ENCODE peak calls at places on chromosomes 11 and 22, in four cellular contexts. One of them, this sample, is unnamed.

GRCh38 chr11:73344191-73344607 is 32.0 kb upstream of the RELT start:
- DNase-seq in HepG2: no peak
- DNase-seq in GM12878: no peak
- DNase-seq in K562: no peak
- DNase-seq in this sample: peak

GRCh38 chr11:8914661-8915018 is 3.7 kb downstream of the AKIP1 start:
- DNase-seq in HepG2: no peak
- DNase-seq in K562: no peak
- DNase-seq in GM12878: no peak
- DNase-seq in this sample: no peak

GRCh38 chr22:42847110-42847509 is 10.0 kb downstream of the ARFGAP3 start:
- DNase-seq in K562: no peak
- DNase-seq in GM12878: no peak
- DNase-seq in HepG2: no peak
- DNase-seq in this sample: no peak

GRCh38 chr11:8095356-8095755 is 14.3 kb downstream of the TUB start:
- DNase-seq in K562: no peak
- DNase-seq in HepG2: no peak
- DNase-seq in GM12878: no peak
- DNase-seq in this sample: no peak

GRCh38 chr11:108871152-108871551 is 206.3 kb downstream of the DDX10 start:
- DNase-seq in GM12878: no peak
- DNase-seq in K562: no peak
- DNase-seq in HepG2: peak
- DNase-seq in this sample: peak

GRCh38 chr11:4181780-4182721 is 87.5 kb downstream of the RRM1 start:
- DNase-seq in K562: peak
- DNase-seq in GM12878: no peak
- DNase-seq in HepG2: peak
- DNase-seq in this sample: peak

GRCh38 chr22:23220485-23221350 is 40.4 kb downstream of the BCR start:
- DNase-seq in HepG2: no peak
- DNase-seq in GM12878: no peak
- DNase-seq in K562: no peak
- DNase-seq in this sample: no peak

GRCh38 chr11:34075178-34075820 is 23.8 kb downstream of the CAPRIN1 start:
- DNase-seq in GM12878: no peak
- DNase-seq in K562: no peak
- DNase-seq in HepG2: no peak
- DNase-seq in this sample: no peak

GRCh38 chr11:101618691-101619090 is 34.9 kb upstream of the TRPC6 start:
- DNase-seq in GM12878: no peak
- DNase-seq in HepG2: no peak
- DNase-seq in K562: no peak
- DNase-seq in this sample: no peak

GRCh38 chr11:35683728-35684339 is 21.3 kb downstream of the TRIM44 start:
- DNase-seq in HepG2: no peak
- DNase-seq in GM12878: no peak
- DNase-seq in K562: no peak
- DNase-seq in this sample: no peak

GRCh38 chr22:40746428-40747220 is 67.3 kb downstream of the MCHR1 start:
- DNase-seq in HepG2: no peak
- DNase-seq in GM12878: no peak
- DNase-seq in K562: no peak
- DNase-seq in this sample: no peak

GRCh38 chr11:80327971-80328614 is 887.3 kb upstream of the TENM4 start:
- DNase-seq in GM12878: no peak
- DNase-seq in HepG2: no peak
- DNase-seq in K562: no peak
- DNase-seq in this sample: peak

GRCh38 chr22:38228873-38229740 is 27.3 kb downstream of the MAFF start:
- DNase-seq in HepG2: peak
- DNase-seq in K562: no peak
- DNase-seq in GM12878: no peak
- DNase-seq in this sample: no peak
- TF ChIP-seq ETV6 in HepG2: no peak
- TF ChIP-seq ETV6 in K562: no peak
- TF ChIP-seq ETV6 in GM12878: no peak
- TF ChIP-seq ETV6 in this sample: no peak

DNA sequence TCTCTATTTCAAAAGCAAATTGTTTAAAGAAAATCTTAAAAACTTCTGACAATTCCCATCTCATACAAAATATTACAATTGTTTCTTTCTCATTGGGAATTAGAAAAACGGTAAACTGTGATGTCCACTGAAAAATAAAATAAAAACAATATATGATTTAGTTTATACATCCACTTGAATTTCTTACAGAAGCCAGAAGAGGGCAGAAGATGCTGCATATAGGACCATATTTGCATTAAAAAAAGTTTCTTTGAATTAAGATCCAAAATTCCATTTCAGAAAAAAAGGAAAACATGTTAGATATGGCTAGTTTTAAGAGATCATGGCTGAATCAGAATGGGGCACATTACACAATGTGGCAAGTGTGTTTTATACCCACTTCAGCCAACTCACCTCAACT is 39.3 kb upstream of the LRRC4C start:
- DNase-seq in GM12878: no peak
- DNase-seq in HepG2: no peak
- DNase-seq in K562: no peak
- DNase-seq in this sample: no peak
- TF ChIP-seq ESRRA in GM12878: no peak
- TF ChIP-seq ESRRA in HepG2: no peak
- TF ChIP-seq ESRRA in K562: no peak
- TF ChIP-seq ESRRA in this sample: no peak

GRCh38 chr11:57248780-57249383 is 11.8 kb upstream of the APLNR start:
- DNase-seq in HepG2: peak
- DNase-seq in GM12878: no peak
- DNase-seq in K562: peak
- DNase-seq in this sample: peak
- TF ChIP-seq ETV6 in HepG2: no peak
- TF ChIP-seq ETV6 in GM12878: no peak
- TF ChIP-seq ETV6 in K562: no peak
- TF ChIP-seq ETV6 in this sample: no peak

DNA sequence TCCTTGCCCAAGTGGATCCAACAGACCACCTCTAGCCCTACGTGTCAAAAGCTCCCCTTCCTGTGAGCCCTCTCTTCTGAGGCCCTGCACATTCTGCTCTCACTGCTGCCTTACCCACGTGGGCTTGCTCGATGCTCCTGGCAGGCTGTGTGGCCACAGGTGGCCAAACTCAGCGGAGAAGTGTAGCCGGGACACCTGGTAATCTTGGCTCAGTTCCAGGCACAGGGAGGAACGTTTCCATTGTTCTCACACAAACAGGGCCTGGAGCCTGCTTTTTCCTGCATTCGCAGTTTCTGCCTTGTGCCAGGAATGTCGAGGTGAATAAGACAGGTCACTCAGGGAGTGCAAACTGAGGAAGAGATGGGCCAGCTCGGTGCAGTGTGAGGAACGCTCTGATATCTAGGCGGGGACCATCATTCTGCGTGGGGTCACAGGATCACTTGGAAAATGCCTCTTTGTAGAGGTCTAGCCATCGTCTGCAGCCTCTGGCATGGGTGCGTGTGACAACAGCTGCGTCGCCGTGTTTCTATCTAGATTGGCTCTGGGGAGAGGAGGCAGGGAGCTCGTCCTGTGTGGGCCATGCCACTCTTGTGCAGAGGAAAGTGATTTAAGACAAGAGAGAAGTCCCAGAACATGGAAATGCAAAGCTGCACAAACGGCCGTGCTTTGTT is 127.6 kb upstream of the PARVA start:
- DNase-seq in K562: no peak
- DNase-seq in GM12878: no peak
- DNase-seq in HepG2: no peak
- DNase-seq in this sample: no peak
- TF ChIP-seq ESRRA in K562: no peak
- TF ChIP-seq ESRRA in GM12878: no peak
- TF ChIP-seq ESRRA in HepG2: no peak
- TF ChIP-seq ESRRA in this sample: no peak

GRCh38 chr11:60887531-60887930 is 18.9 kb downstream of the PRPF19 start:
- DNase-seq in GM12878: no peak
- DNase-seq in K562: peak
- DNase-seq in HepG2: peak
- DNase-seq in this sample: peak
- TF ChIP-seq ETV6 in GM12878: no peak
- TF ChIP-seq ETV6 in K562: no peak
- TF ChIP-seq ETV6 in HepG2: no peak
- TF ChIP-seq ETV6 in this sample: no peak